ENCODE peak calls at places on chromosomes 11 and 22, in four cellular contexts. G, K, F and T are unnamed samples.

GRCh38 chr11:123382555-123383074 is 47.5 kb upstream of the GRAMD1B start:
- DNase-seq in K (no peak), G (no peak), F (no peak), T (no peak)

GRCh38 chr11:118895093-118896039 is 11.7 kb downstream of the CXCR5 start:
- DNase-seq in K (no peak), G (peak; percentile 38), F (no peak), T (no peak)

GRCh38 chr11:72634016-72634415 is 40.2 kb downstream of the PDE2A start:
- DNase-seq in F (no peak), K (no peak), G (no peak), T (no peak)

GRCh38 chr11:115576606-115577005 is 72.4 kb upstream of the CADM1 start:
- DNase-seq in F (no peak), K (no peak), G (no peak), T (no peak)

GRCh38 chr11:121508449-121508848 is 55.7 kb upstream of the SORL1-AS1 start:
- DNase-seq in F (peak; percentile 69), G (no peak), K (no peak), T (no peak)

GRCh38 chr11:14541180-14541579 is 21.0 kb upstream of the PSMA1 start:
- DNase-seq in K (no peak), F (no peak), G (no peak), T (no peak)

GRCh38 chr11:17595526-17596309 is 48.7 kb downstream of the OTOG start:
- DNase-seq in F (no peak), K (no peak), G (no peak), T (no peak)

GRCh38 chr11:66464916-66465315 is 1.8 kb upstream of the PELI3 start:
- DNase-seq in K (no peak), F (no peak), G (no peak), T (no peak)

GRCh38 chr11:3134218-3134621 is 30.9 kb downstream of the OSBPL5 start:
- DNase-seq in F (no peak), G (no peak), K (no peak), T (no peak)

GRCh38 chr22:44245438-44245837 is 64.7 kb downstream of the PARVG start:
- DNase-seq in G (no peak), K (no peak), F (no peak), T (no peak)

GRCh38 chr11:102135256-102135655 is 25.0 kb downstream of the YAP1 start:
- DNase-seq in K (no peak), F (no peak), G (no peak), T (no peak)

GRCh38 chr11:120618399-120618798 is 106.9 kb downstream of the GRIK4 start:
- DNase-seq in G (no peak), K (no peak), F (no peak), T (no peak)

GRCh38 chr11:68683086-68683951 is 1.0 kb upstream of the GAL start:
- DNase-seq in F (no peak), G (no peak), K (no peak), T (no peak)

GRCh38 chr11:106159846-106160245 is 82.4 kb downstream of the AASDHPPT start:
- DNase-seq in K (no peak), F (no peak), G (no peak), T (no peak)

GRCh38 chr11:28756977-28757376 is 648.8 kb downstream of the METTL15 start:
- DNase-seq in F (no peak), G (no peak), K (peak; percentile 89), T (no peak)

GRCh38 chr11:78331711-78332110 is 85.9 kb downstream of the GAB2 start:
- DNase-seq in F (peak; percentile 30), K (no peak), G (no peak), T (no peak)

GRCh38 chr11:130213143-130213978 is 53.8 kb downstream of the ST14 start:
- DNase-seq in F (peak; percentile 74), G (peak; percentile 78), K (peak; percentile 76), T (peak; percentile 47)

DNA sequence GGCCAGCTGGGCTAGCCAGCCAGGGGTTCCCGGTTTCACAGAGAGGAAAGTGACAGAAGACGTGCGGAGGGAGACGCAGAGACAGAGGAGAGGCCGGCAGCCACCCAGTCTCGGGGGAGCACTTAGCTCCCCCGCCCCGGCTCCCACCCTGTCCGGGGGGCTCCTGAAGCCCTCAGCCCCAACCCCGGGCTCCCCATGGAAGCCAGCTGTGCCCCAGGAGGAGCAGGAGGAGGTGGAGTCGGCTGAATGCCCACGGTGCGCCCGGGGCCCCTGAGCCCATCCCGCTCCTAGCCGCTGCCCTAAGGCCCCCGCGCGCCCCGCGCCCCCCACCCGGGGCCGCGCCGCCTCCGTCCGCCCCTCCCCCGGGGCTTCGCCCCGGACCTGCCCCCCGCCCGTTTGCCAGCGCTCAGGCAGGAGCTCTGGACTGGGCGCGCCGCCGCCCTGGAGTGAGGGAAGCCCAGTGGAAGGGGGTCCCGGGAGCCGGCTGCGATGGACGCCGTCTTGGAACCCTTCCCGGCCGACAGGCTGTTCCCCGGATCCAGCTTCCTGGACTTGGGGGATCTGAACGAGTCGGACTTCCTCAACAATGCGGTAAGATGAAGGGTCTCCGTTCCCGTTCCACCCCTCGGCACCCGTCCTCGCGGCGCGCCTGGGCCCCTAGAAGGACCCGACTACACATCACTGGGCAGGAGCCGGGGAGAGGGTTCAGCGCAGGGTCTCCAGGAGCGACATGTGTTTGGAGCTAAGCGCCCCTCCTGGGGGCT is at the start of gene CREB3L1:
- DNase-seq in K (no peak), G (peak; percentile 36), F (peak; percentile 59), T (no peak)
- TF ChIP-seq EZH2 in K (peak; percentile 58), G (no peak), F (no peak), T (no peak)

GRCh38 chr11:1868636-1869291 is 15.9 kb downstream of the LSP1 start:
- DNase-seq in K (no peak), G (no peak), F (no peak), T (no peak)

GRCh38 chr11:1870326-1870696 is 17.4 kb downstream of the LSP1 start:
- DNase-seq in K (no peak), G (no peak), F (no peak), T (no peak)

GRCh38 chr11:1868056-1868635 is 15.3 kb downstream of the LSP1 start:
- DNase-seq in G (no peak), K (no peak), F (no peak), T (no peak)

GRCh38 chr11:1870721-1871466 is 18.0 kb downstream of the LSP1 start:
- DNase-seq in F (peak; percentile 45), G (no peak), K (no peak), T (no peak)

DNA sequence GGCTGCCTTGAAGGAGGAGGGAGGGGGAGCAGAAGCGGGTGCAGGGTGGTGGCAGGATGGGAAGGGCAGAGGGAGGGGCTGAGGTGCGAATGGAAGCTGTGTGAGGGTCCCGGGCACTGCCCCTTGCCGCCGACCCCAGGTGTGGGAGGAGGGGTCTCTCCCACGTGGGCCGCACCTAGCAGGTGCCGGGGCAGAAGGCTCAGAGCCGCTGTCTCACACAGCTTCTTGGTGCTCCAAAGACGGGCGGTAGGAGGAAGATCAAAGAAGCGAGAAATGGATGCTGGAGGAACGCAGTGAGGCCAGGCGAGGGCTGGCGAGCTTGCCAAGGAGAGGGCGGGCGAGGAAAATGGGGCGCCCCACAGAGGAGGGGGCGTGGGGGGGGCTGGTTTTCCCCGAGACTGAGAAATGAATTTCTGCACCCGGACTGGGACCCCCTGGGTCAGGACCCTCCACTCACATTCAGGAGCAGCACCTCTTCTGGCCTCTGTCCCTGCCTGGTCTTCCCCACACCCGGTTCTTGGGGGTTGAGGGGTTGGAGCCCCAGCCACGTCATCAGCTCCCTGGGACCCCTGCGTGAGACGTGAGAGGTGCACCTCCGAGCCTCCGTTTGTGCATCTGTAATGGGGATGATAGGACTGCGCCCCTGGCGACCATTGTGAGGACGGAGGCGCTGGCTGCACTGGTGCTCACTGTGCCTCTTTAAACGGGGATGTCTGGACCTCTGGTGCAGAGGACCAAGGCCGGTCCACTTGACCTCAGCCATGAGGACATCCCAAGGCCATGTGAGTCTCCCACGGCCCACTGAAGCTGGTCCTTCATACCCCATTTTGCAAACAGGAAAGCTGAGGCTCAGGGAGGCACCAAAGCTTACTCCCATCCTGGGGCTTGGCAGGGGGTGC is 16.8 kb downstream of the LSP1 start:
- DNase-seq in G (no peak), K (no peak), F (peak; percentile 30), T (no peak)
- TF ChIP-seq CTCF in G (no peak), K (no peak), F (peak; percentile 37), T (no peak)

DNA sequence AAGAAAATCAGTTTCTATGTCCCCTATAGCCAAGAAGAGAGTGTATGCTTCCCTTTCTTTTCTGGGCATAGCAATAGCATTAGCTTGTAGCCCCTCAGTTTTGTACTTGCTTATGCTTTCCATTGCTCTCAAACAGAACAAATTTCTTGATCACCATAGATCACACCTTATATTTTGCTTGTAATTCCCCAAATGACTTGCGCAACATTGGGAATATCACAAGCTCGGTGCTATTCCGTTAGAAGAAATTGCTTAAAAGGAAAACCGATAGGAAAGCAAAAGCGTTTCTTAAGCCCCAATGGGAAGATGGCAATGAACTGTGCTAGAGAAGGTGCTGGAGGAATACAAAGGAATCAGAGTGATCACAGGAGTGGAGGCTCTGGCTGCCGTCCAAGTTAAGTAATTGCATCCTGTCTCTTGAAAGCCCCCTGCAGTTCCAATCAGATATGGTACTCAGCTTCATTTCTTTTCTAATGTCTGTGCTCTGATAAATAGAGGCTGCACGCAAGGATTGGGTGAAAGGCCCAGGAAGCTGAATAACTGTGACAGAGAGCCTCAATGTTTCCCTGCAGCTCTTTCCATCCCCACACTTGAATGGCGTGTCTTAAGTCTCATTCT is 182.1 kb upstream of the KIRREL3 start:
- DNase-seq in F (no peak), K (no peak), G (no peak), T (no peak)
- TF ChIP-seq EZH2phosphoT487 in F (no peak), K (no peak), G (no peak), T (no peak)

DNA sequence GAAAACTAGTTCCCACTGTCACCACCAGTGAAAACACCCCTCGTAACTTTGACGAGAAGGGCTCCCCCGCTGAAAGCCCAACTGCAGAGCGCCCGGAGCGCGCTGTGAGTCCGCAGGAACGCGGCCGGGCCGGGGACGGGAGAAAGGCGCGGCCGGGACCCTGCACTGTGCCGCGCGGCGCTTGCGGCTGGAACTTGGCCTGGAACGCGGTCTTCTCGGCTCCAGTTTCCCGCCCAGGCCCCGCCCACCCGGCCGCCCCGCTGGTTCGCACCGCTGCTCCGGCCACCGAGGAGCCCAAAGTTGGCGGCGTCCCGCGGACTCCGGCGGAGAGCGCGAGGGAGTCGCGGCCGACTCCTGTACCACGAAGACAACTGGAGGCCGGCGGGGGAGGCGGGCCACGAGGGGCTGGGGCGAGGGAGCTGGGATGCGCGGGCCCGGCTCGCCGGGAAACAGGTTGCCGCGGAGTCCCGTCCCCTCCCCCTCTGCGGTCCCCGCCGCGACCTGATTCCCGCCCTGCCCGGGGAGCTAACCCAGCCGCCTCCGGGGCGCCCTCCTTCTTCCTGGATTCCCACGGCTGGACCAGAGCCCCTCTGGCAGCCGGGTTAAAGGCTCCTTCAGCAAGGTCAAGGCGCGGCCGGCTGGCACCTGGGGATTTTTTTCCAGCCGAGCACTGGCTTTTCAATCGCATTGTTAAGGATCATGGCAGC is 3.4 kb downstream of the TENM4 start:
- DNase-seq in F (peak; percentile 85), K (no peak), G (peak; percentile 80), T (peak; percentile 10)
- TF ChIP-seq EZH2 in F (peak; percentile 88), K (peak; percentile 90), G (no peak), T (no peak)

GRCh38 chr11:71452354-71453020 is 516 bp upstream of the NADSYN1 start:
- DNase-seq in K (peak; percentile 67), F (peak; percentile 67), G (peak; percentile 57), T (peak; percentile 6)

GRCh38 chr11:71456294-71456693 is 3.3 kb downstream of the NADSYN1 start:
- DNase-seq in K (no peak), F (no peak), G (no peak), T (no peak)

GRCh38 chr11:71453021-71453910 is at the start of gene NADSYN1:
- DNase-seq in F (peak; percentile 99), G (peak; percentile 99), K (peak; percentile 98), T (peak; percentile 98)

GRCh38 chr11:71453911-71454304 is 905 bp downstream of the NADSYN1 start:
- DNase-seq in K (peak; percentile 11), F (no peak), G (no peak), T (peak; percentile 7)

GRCh38 chr11:71454470-71455113 is 1.6 kb downstream of the NADSYN1 start:
- DNase-seq in K (peak; percentile 58), F (no peak), G (peak; percentile 30), T (peak; percentile 19)
- TF ChIP-seq CTCF in K (peak; percentile 73), F (no peak), G (peak; percentile 21), T (peak; percentile 31)